ENCODE peak calls at places on chromosomes 4 and X, in nine cellular contexts. A is prostate gland, W is uterus, P is RCC 7860, G is Kasumi-1, Q is non-pigmented ciliary epithelial cell, I is posterior cingulate gyrus, V is left colon, F is hepatic stellate cell. K is an unnamed sample.

GRCh38 chrX:118216488-118216887 is 99.9 kb upstream of the KLHL13 start:
- DNase-seq in A (peak), W (no peak), P (no peak), G (no peak), Q (no peak), I (no peak), V (peak), F (no peak), K (no peak)

GRCh38 chr4:168908093-168908492 is 102.0 kb downstream of the CBR4 start:
- DNase-seq in A (no peak), W (no peak), P (peak), G (no peak), Q (peak), I (no peak), V (no peak), F (peak), K (no peak)

GRCh38 chr4:97656034-97656720 is 487.1 kb downstream of the STPG2 start:
- DNase-seq in A (no peak), W (no peak), P (peak), G (no peak), Q (peak), I (no peak), V (no peak), F (no peak), K (no peak)

GRCh38 chr4:174873931-174874330 is 44.2 kb upstream of the ADAM29 start:
- DNase-seq in A (no peak), W (no peak), P (no peak), G (peak), Q (no peak), I (no peak), V (no peak), F (peak), K (peak)

GRCh38 chrX:138504254-138504653 is 207.3 kb downstream of the FGF13 start:
- DNase-seq in A (no peak), W (no peak), P (no peak), G (no peak), Q (no peak), I (no peak), V (no peak), F (no peak), K (no peak)

GRCh38 chr4:4857001-4857808 is 2.3 kb upstream of the MSX1 start:
- DNase-seq in A (no peak), W (no peak), P (no peak), G (no peak), Q (no peak), I (no peak), V (peak), F (no peak), K (no peak)

GRCh38 chr4:125765936-125766335 is 451.2 kb downstream of the FAT4 start:
- DNase-seq in A (no peak), W (no peak), P (no peak), G (no peak), Q (no peak), I (no peak), V (no peak), F (no peak), K (no peak)

GRCh38 chr4:186404562-186405134 is 138.7 kb downstream of the F11 start:
- DNase-seq in A (no peak), W (no peak), P (no peak), G (no peak), Q (no peak), I (no peak), V (no peak), F (no peak), K (no peak)

GRCh38 chrX:15737957-15738685 is at the start of gene CA5B:
- DNase-seq in A (peak), W (peak), P (peak), G (peak), Q (peak), I (peak), V (peak), F (peak), K (peak)

GRCh38 chrX:50812995-50813842 is 775 bp downstream of the SHROOM4 start:
- DNase-seq in A (peak), W (peak), P (peak), G (peak), Q (no peak), I (peak), V (peak), F (peak), K (no peak)

GRCh38 chr4:141196227-141196928 is 24.3 kb upstream of the ZNF330 start:
- DNase-seq in A (no peak), W (no peak), P (no peak), G (no peak), Q (no peak), I (no peak), V (no peak), F (no peak), K (no peak)

GRCh38 chr4:39931441-39931901 is 46.2 kb downstream of the PDS5A start:
- DNase-seq in A (no peak), W (no peak), P (no peak), G (no peak), Q (no peak), I (no peak), V (no peak), F (no peak), K (no peak)

GRCh38 chr4:78481180-78481579 is 70.4 kb upstream of the ANXA3 start:
- DNase-seq in A (no peak), W (no peak), P (peak), G (no peak), Q (peak), I (no peak), V (no peak), F (peak), K (no peak)

GRCh38 chr4:30903493-30903892 is 183.3 kb downstream of the PCDH7 start:
- DNase-seq in A (no peak), W (no peak), P (no peak), G (no peak), Q (peak), I (no peak), V (no peak), F (peak), K (no peak)

GRCh38 chrX:22800360-22800759 is 199.4 kb upstream of the DDX53 start:
- DNase-seq in A (no peak), W (peak), P (peak), G (peak), Q (peak), I (no peak), V (no peak), F (peak), K (peak)

GRCh38 chrX:134377537-134377936 is 82.4 kb upstream of the HPRT1 start:
- DNase-seq in A (peak), W (no peak), P (peak), G (peak), Q (no peak), I (no peak), V (no peak), F (peak), K (peak)

GRCh38 chr4:122830392-122831095 is 3.9 kb downstream of the FGF2 start:
- DNase-seq in A (no peak), W (peak), P (no peak), G (no peak), Q (no peak), I (no peak), V (no peak), F (no peak), K (no peak)

GRCh38 chrX:118528089-118528753 is 32.6 kb downstream of the DOCK11 start:
- DNase-seq in A (no peak), W (no peak), P (no peak), G (peak), Q (no peak), I (no peak), V (no peak), F (no peak), K (peak)

GRCh38 chr4:187663076-187663475 is 332.5 kb upstream of the ZFP42 start:
- DNase-seq in A (no peak), W (no peak), P (no peak), G (no peak), Q (no peak), I (no peak), V (no peak), F (no peak), K (no peak)

GRCh38 chr4:41205854-41206460 is 8.4 kb downstream of the APBB2 start:
- DNase-seq in A (no peak), W (no peak), P (peak), G (no peak), Q (no peak), I (no peak), V (no peak), F (no peak), K (no peak)

GRCh38 chr4:100189820-100190642 is at the start of gene DDIT4L:
- DNase-seq in A (peak), W (peak), P (no peak), G (peak), Q (no peak), I (peak), V (no peak), F (peak), K (no peak)

GRCh38 chrX:110210417-110211139 is 107.3 kb downstream of the AMMECR1 start:
- DNase-seq in A (no peak), W (no peak), P (peak), G (no peak), Q (peak), I (no peak), V (no peak), F (peak), K (no peak)

GRCh38 chr4:183960912-183961569 is 55.9 kb downstream of the STOX2 start:
- DNase-seq in A (peak), W (no peak), P (peak), G (no peak), Q (no peak), I (no peak), V (no peak), F (no peak), K (no peak)

GRCh38 chrX:39850630-39851152 is 247.1 kb downstream of the BCOR start:
- DNase-seq in A (no peak), W (peak), P (no peak), G (no peak), Q (no peak), I (no peak), V (no peak), F (peak), K (peak)

GRCh38 chr4:14434916-14435315 is 567.4 kb upstream of the CPEB2 start:
- DNase-seq in A (no peak), W (no peak), P (no peak), G (no peak), Q (no peak), I (no peak), V (no peak), F (no peak), K (no peak)

GRCh38 chrX:41334866-41335589 is 1.1 kb downstream of the DDX3X start:
- DNase-seq in A (peak), W (peak), P (peak), G (peak), Q (no peak), I (peak), V (peak), F (peak), K (peak)

GRCh38 chr4:143399113-143399949 is 62.7 kb downstream of the GAB1 start:
- DNase-seq in A (no peak), W (no peak), P (no peak), G (peak), Q (no peak), I (no peak), V (no peak), F (no peak), K (peak)

GRCh38 chrX:84611843-84612636 is 109.8 kb upstream of the HDX start:
- DNase-seq in A (no peak), W (no peak), P (no peak), G (no peak), Q (no peak), I (no peak), V (no peak), F (no peak), K (no peak)

GRCh38 chrX:49037883-49038475 is 5.2 kb downstream of the TFE3 start:
- DNase-seq in A (no peak), W (no peak), P (no peak), G (no peak), Q (no peak), I (no peak), V (no peak), F (no peak), K (no peak)

GRCh38 chrX:13398073-13398823 is 78.4 kb upstream of the ATXN3L start:
- DNase-seq in A (no peak), W (peak), P (peak), G (no peak), Q (peak), I (no peak), V (peak), F (peak), K (no peak)

GRCh38 chr4:71187399-71188196 is 151.2 kb upstream of the SLC4A4 start:
- DNase-seq in A (peak), W (no peak), P (peak), G (peak), Q (no peak), I (peak), V (peak), F (peak), K (peak)